ENCODE peak calls at places on chromosomes 5 and 9, in eight cellular contexts. Z is left ventricle myocardium inferior; E is heart right ventricle; K is GM23248; H is pancreas; Y is CD8-positive, alpha-beta T cell; V is PC-3; F is mesendoderm. R is an unnamed sample.

GRCh38 chr9:121303456-121304451 is 35.8 kb downstream of the GSN start:
- DNase-seq in F (no peak), H (no peak), E (no peak), K (peak; percentile 21), Z (no peak), Y (no peak), V (no peak), R (no peak)

GRCh38 chr9:84710701-84711397 is 41.3 kb downstream of the NTRK2 start:
- DNase-seq in F (no peak), K (no peak), H (no peak), E (no peak), Z (peak; percentile 25), V (no peak), Y (no peak), R (no peak)

GRCh38 chr5:34053571-34054271 is 10.7 kb upstream of the C1QTNF3 start:
- DNase-seq in Z (no peak), H (no peak), K (peak; percentile 41), E (no peak), Y (no peak), F (no peak), V (no peak), R (no peak)

GRCh38 chr5:144030904-144031303 is 139.6 kb downstream of the YIPF5 start:
- DNase-seq in E (no peak), V (no peak), Z (no peak), H (no peak), K (no peak), Y (no peak), F (no peak), R (no peak)

GRCh38 chr5:75509956-75510355 is 1.5 kb downstream of the CERT1 start:
- DNase-seq in Y (no peak), F (no peak), H (no peak), V (peak; percentile 9), Z (no peak), K (peak; percentile 72), E (no peak), R (no peak)

GRCh38 chr5:92599217-92599810 is 981.7 kb downstream of the NR2F1-AS1 start:
- DNase-seq in H (no peak), K (peak; percentile 5), Y (no peak), F (no peak), Z (no peak), V (no peak), E (no peak), R (no peak)

GRCh38 chr5:81626524-81626923 is 124.4 kb downstream of the SSBP2 start:
- DNase-seq in V (peak; percentile 81), Y (no peak), H (no peak), F (no peak), K (peak; percentile 81), E (no peak), Z (no peak), R (no peak)

GRCh38 chr5:148645527-148645926 is 8.8 kb downstream of the HTR4 start:
- DNase-seq in K (no peak), Z (no peak), Y (no peak), F (no peak), V (no peak), H (no peak), E (no peak), R (no peak)

GRCh38 chr9:107976767-107977166 is 487.2 kb upstream of the KLF4 start:
- DNase-seq in E (peak; percentile 50), K (peak; percentile 60), Y (no peak), V (no peak), Z (peak; percentile 72), F (no peak), H (no peak), R (no peak)

GRCh38 chr9:114141553-114142548 is 13.5 kb upstream of the COL27A1 start:
- DNase-seq in E (no peak), F (no peak), Y (no peak), Z (peak; percentile 41), V (peak; percentile 19), K (peak; percentile 38), H (no peak), R (no peak)

GRCh38 chr9:734831-735511 is 106.5 kb upstream of the DMRT1 start:
- DNase-seq in K (peak; percentile 93), V (peak; percentile 37), Z (no peak), H (no peak), F (no peak), Y (no peak), E (no peak), R (no peak)

GRCh38 chr9:112104401-112104800 is 70.7 kb downstream of the SUSD1 start:
- DNase-seq in Y (no peak), K (no peak), F (no peak), H (no peak), E (no peak), Z (no peak), V (no peak), R (no peak)

GRCh38 chr9:3746296-3747275 is 220.8 kb upstream of the RFX3 start:
- DNase-seq in F (no peak), Y (no peak), V (peak; percentile 91), E (no peak), H (no peak), K (peak; percentile 96), Z (no peak), R (no peak)

GRCh38 chr5:72555871-72556270 is 48.7 kb upstream of the ZNF366 start:
- DNase-seq in F (peak; percentile 56), V (no peak), Z (no peak), H (no peak), Y (no peak), K (peak; percentile 30), E (no peak), R (no peak)

GRCh38 chr5:154092356-154092755 is 53.6 kb downstream of the MFAP3 start:
- DNase-seq in K (peak; percentile 47), Y (no peak), F (peak; percentile 81), H (no peak), V (no peak), E (no peak), Z (no peak), R (no peak)

GRCh38 chr9:38068866-38069628 is at the start of gene SHB:
- DNase-seq in H (peak; percentile 81), Z (peak; percentile 90), E (peak; percentile 88), Y (peak; percentile 68), K (peak; percentile 87), V (peak; percentile 59), F (no peak), R (peak; percentile 98)

GRCh38 chr5:51622161-51622790 is 239.0 kb downstream of the ISL1 start:
- DNase-seq in E (no peak), K (no peak), Y (no peak), H (no peak), F (peak; percentile 3), V (no peak), Z (no peak), R (no peak)

GRCh38 chr5:159290741-159291140 is 27.7 kb downstream of the UBLCP1 start:
- DNase-seq in F (no peak), K (no peak), H (no peak), Y (no peak), Z (no peak), E (no peak), V (peak; percentile 43), R (no peak)

GRCh38 chr9:121604242-121604641 is 47.2 kb upstream of the DAB2IP start:
- DNase-seq in E (no peak), F (peak; percentile 70), K (no peak), Z (no peak), V (no peak), Y (no peak), H (no peak), R (no peak)

GRCh38 chr9:94681508-94681907 is 42.2 kb upstream of the FBP1 start:
- DNase-seq in F (peak; percentile 78), V (peak; percentile 68), Y (peak; percentile 18), K (peak; percentile 95), E (peak; percentile 68), H (peak; percentile 72), Z (peak; percentile 64), R (peak; percentile 78)

GRCh38 chr9:91681461-91682305 is 258.1 kb upstream of the NFIL3 start:
- DNase-seq in V (peak; percentile 71), Y (peak; percentile 47), K (peak; percentile 93), E (peak; percentile 81), F (peak; percentile 79), H (peak; percentile 70), Z (peak; percentile 75), R (peak; percentile 92)
- H3K4me3 ChIP-seq in V (peak overlapping the region; percentile 49), Y (no peak overlapping the region), K (peak overlapping the region; percentile 68), E (no peak overlapping the region), F (no peak overlapping the region), H (no peak overlapping the region), Z (peak overlapping the region; percentile 27), R (no peak overlapping the region)

GRCh38 chr9:126879288-126879687 is 18.8 kb downstream of the ZBTB34 start:
- DNase-seq in Y (no peak), K (no peak), Z (no peak), V (no peak), H (no peak), F (no peak), E (no peak), R (no peak)
- H3K36me3 ChIP-seq in Y (peaks cover 20% of the 10 kb centered on the region), K (peaks cover 18% of the 10 kb centered on the region), Z (peaks cover 31% of the 10 kb centered on the region), V (no peaks in the 10 kb centered on the region), H (no peaks in the 10 kb centered on the region), F (no peaks in the 10 kb centered on the region), E (peaks cover 11% of the 10 kb centered on the region), R (peaks cover 8% of the 10 kb centered on the region)

DNA sequence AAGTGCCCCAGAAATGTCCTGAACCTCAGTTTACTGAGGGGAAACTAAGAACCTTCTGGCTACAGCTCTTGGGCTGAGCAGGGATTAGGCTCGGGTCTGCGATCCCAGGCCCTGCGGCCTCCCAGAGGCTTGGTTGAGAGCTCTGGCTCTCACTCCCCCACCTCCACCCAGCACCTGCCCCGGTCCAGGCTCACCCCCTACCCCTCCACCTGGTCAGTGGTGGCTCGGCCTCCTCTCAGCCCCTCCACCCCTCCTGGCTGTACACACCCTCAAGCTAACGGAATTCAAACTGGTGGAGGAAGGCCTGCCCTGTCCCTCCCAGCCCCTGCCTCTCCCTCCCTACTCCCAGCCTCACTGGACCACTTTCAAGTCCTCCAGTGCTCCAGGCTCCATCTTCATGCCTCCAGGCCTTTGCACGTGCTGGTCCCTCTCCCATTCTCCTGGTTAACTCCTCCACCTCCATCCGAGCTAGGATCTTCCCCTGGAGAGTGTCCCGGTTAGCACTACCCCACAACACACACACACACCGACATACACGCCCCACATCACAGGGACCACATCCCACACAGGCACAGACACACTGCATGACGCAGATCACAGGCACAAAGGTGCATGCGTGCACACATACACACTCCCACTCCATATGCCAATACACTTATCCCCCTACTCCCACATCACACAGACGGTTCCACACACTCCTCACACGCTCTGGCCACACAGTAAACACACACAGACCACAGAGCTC is 130.9 kb downstream of the C9orf50 start:
- DNase-seq in F (no peak), K (peak; percentile 55), Z (no peak), H (peak; percentile 45), V (no peak), E (peak; percentile 27), Y (peak; percentile 45), R (peak; percentile 57)
- H3K4me3 ChIP-seq in F (no peak overlapping the region), K (peak overlapping the region; percentile 70), Z (peak overlapping the region; percentile 72), H (peak overlapping the region; percentile 31), V (peak overlapping the region; percentile 63), E (peak overlapping the region; percentile 44), Y (no peak overlapping the region), R (no peak overlapping the region)

GRCh38 chr9:4849364-4849763 is 56.6 kb downstream of the RCL1 start:
- DNase-seq in K (no peak), E (no peak), V (peak; percentile 13), H (no peak), Y (no peak), Z (no peak), F (no peak), R (no peak)
- H3K36me3 ChIP-seq in K (peaks cover 13% of the 10 kb centered on the region), E (peaks cover 7% of the 10 kb centered on the region), V (peaks cover 8% of the 10 kb centered on the region), H (peaks cover 7% of the 10 kb centered on the region), Y (peaks cover 21% of the 10 kb centered on the region), Z (peaks cover 57% of the 10 kb centered on the region), F (no peaks in the 10 kb centered on the region), R (peaks cover 9% of the 10 kb centered on the region)